ENCODE peak calls at places on chromosomes 1 and 21, in six cellular contexts. Z, X, G, S, J and Q are unnamed samples.

GRCh38 chr1:155940531-155940992 is 876 bp upstream of the RXFP4 start:
- DNase-seq in Z (no peak), X (no peak), G (no peak), S (no peak), J (peak; percentile 54), Q (peak; percentile 87)

GRCh38 chr1:192795913-192796312 is 12.9 kb upstream of the RGS2 start:
- DNase-seq in Z (no peak), X (no peak), G (no peak), S (no peak), J (no peak), Q (no peak)

GRCh38 chr1:119870917-119871486 is 25.3 kb downstream of the ADAM30 start:
- DNase-seq in Z (peak; percentile 79), X (peak; percentile 75), G (peak; percentile 90), S (peak; percentile 66), J (peak; percentile 66), Q (peak; percentile 78)

GRCh38 chr1:231642600-231643332 is 16.2 kb downstream of the DISC1 start:
- DNase-seq in Z (no peak), X (no peak), G (no peak), S (no peak), J (no peak), Q (no peak)

GRCh38 chr21:27036736-27037301 is 69.9 kb upstream of the ADAMTS5 start:
- DNase-seq in Z (no peak), X (no peak), G (no peak), S (no peak), J (no peak), Q (no peak)

GRCh38 chr1:93346472-93346991 is 825 bp downstream of the DR1 start:
- DNase-seq in Z (no peak), X (peak; percentile 49), G (peak; percentile 12), S (peak; percentile 46), J (peak; percentile 32), Q (peak; percentile 55)

GRCh38 chr1:54480201-54480848 is 67.7 kb upstream of the ACOT11 start:
- DNase-seq in Z (no peak), X (no peak), G (no peak), S (no peak), J (no peak), Q (peak; percentile 45)

GRCh38 chr1:7111855-7112254 is 326.6 kb downstream of the CAMTA1 start:
- DNase-seq in Z (no peak), X (no peak), G (no peak), S (no peak), J (no peak), Q (no peak)

GRCh38 chr1:177122461-177122860 is 42.1 kb downstream of the ASTN1 start:
- DNase-seq in Z (no peak), X (no peak), G (no peak), S (no peak), J (no peak), Q (no peak)

GRCh38 chr1:110390692-110391232 is at the start of gene SLC16A4:
- DNase-seq in Z (no peak), X (no peak), G (peak; percentile 78), S (no peak), J (peak; percentile 46), Q (peak; percentile 88)